ENCODE peak calls at places on chromosomes 11 and 22, in seven cellular contexts. M is cardiac fibroblast, J is gastrocnemius medialis, U is tibial nerve, E is PC-9, O is MM.1S, Z is Panc1. T is an unnamed sample.

GRCh38 chr11:34604909-34605308 is 16.0 kb upstream of the EHF start:
- DNase-seq in O (no peak), J (no peak), M (no peak), E (no peak), U (no peak), Z (no peak), T (no peak)

GRCh38 chr11:45193695-45194094 is 47.3 kb downstream of the PRDM11 start:
- DNase-seq in O (no peak), M (no peak), J (no peak), U (no peak), E (no peak), Z (no peak), T (no peak)

GRCh38 chr11:61598886-61599868 is 18.3 kb upstream of the SYT7 start:
- DNase-seq in O (no peak), U (no peak), Z (no peak), J (no peak), E (no peak), M (peak), T (no peak)

GRCh38 chr22:16961477-16962186 is 46.4 kb downstream of the GAB4 start:
- DNase-seq in O (no peak), M (no peak), Z (no peak), U (no peak), E (no peak), J (no peak), T (no peak)

GRCh38 chr11:7143908-7144307 is 55.1 kb downstream of the RBMXL2 start:
- DNase-seq in M (peak), J (no peak), U (no peak), O (peak), E (no peak), Z (peak), T (no peak)

GRCh38 chr22:50046481-50047245 is 11.4 kb downstream of the TTLL8 start:
- DNase-seq in O (no peak), M (no peak), J (no peak), U (no peak), E (no peak), Z (no peak), T (no peak)

GRCh38 chr11:128853556-128853955 is 13.5 kb downstream of the KCNJ1 start:
- DNase-seq in M (no peak), O (no peak), E (no peak), Z (no peak), U (no peak), J (no peak), T (no peak)

GRCh38 chr11:14449302-14449714 is 50.3 kb downstream of the COPB1 start:
- DNase-seq in J (no peak), E (peak), O (no peak), U (no peak), Z (no peak), M (peak), T (no peak)

GRCh38 chr22:46592390-46592872 is 27.8 kb upstream of the GRAMD4 start:
- DNase-seq in E (no peak), J (no peak), M (peak), O (peak), U (no peak), Z (no peak), T (peak)

DNA sequence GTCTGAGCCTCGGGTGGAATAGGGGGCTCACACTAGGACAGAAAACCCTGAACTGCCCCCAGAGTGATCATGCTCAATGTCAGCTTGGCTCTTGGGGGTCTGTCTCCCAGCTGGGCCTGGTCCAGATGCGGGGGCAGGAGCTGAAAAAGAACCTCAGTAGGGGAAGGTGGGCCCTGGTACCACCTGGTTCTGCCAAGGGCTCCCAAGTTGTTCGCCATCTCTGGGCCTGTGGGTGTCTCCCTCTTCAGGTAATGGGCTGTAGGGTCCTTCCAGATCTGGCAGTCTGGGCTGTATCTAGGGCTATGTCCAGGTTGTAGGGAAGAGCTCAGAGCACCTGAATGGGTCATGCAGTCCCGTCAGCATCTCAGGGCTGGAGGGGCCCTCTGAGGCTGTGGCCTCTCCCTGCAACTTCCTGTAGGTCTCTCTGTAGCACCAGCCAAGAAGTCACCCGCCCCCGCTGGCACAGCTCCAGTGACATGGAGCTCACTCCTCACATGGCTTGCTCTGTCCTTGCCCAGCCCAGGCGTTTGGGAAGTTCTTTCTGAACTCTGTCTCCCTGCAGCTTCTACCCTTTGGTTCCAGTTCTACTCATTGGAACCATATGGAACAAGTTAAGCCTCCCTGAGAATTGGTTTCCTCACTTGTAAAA is 33.0 kb upstream of the SOX10 start:
- DNase-seq in E (no peak), Z (no peak), M (peak), O (no peak), U (peak), J (peak), T (peak)
- H3K4me3 ChIP-seq in E (no peak), Z (no peak), M (no peak), O (no peak), U (peak), J (no peak), T (no peak)

GRCh38 chr11:48228761-48229160 is 12.2 kb downstream of the OR4B1 start:
- DNase-seq in U (no peak), O (no peak), E (no peak), J (no peak), M (no peak), Z (no peak), T (no peak)
- TF ChIP-seq CTCF in U (no peak), O (no peak), E (no peak), J (no peak), M (no peak), Z (no peak), T (no peak)

GRCh38 chr22:48488611-48489456 is 1338.8 kb downstream of the BRD1 start:
- DNase-seq in U (no peak), M (no peak), J (no peak), Z (no peak), O (peak), E (no peak), T (no peak)
- H3K4me3 ChIP-seq in U (no peak), M (no peak), J (no peak), Z (no peak), O (no peak), E (no peak), T (no peak)

DNA sequence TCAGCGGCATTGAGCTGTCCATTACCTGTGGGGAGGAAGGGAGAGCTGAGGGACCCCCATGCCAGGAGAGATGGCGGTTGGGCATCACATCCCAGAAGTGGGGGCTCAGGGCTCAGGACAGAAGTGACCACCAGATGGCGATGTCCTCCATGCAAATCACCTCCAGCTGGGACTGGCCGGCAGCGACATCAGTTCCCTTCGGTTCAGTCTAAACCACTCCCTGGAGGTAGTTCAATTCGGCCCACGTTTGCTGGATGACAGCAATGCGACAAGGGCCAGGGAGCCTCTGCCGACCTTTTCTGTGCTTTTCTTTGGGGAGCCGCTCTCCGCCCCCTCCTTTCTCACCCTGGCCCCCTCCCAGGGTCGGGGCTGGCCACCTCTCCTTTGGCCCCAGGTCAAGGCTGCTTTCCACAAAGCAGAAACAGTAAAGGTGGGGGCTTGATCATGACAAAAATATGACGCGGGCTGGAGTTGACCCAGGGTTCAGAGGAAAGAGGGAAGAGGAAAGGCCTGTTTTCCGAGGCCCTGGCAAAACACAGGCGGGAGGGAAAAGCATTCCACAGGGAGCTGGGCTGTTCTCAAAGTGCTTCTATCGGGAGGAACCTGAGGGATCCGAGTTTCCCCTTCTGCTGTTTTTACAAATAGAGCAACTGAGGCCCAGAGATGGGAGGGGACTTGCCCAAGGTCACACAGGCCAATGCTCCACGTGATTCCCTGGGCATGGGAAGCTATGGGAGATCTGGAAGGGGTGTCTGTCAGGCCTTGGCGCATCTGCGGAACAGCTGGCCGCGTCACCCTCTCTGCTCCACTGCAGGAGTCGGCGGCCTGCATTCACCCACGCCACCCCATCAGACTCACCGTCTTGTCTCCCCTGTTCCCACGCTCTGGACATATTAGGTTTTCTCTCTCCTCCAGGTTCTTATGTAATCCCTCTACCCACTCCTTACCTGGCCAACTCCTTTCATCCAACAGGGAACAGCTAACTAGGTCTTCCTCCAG is 54.7 kb downstream of the FBXO7 start:
- DNase-seq in M (peak), Z (peak), E (peak), U (peak), O (peak), J (peak), T (peak)
- TF ChIP-seq CTCF in M (peak), Z (peak), E (peak), U (peak), O (peak), J (peak), T (peak)

GRCh38 chr11:504994-505344 is 2.1 kb downstream of the RNH1 start:
- DNase-seq in M (no peak), E (no peak), J (no peak), Z (no peak), O (no peak), U (no peak), T (no peak)
- H3K4me3 ChIP-seq in M (peak), E (peak), J (peak), Z (peak), O (no peak), U (no peak), T (peak)

GRCh38 chr11:96091476-96091875 is 167.6 kb upstream of the MTMR2 start:
- DNase-seq in J (no peak), Z (peak), E (peak), O (no peak), M (no peak), U (no peak), T (no peak)
- TF ChIP-seq CTCF in J (no peak), Z (peak), E (no peak), O (no peak), M (no peak), U (peak), T (peak)

T was measured in HFF-Myc.